ENCODE peak calls at places on chromosomes 3 and 15, in eight cellular contexts. E, M, Y, T, L, D, S and R are unnamed samples. For H3K36me3, the result is how much of the 10 kb centered on the place peaks cover.

GRCh38 chr3:134652409-134652831 is 1.6 kb upstream of the KY start:
- DNase-seq in E (no peak), M (peak), Y (peak), T (no peak), L (peak), D (no peak), S (peak), R (no peak)

GRCh38 chr3:16328124-16328523 is 63.1 kb downstream of the OXNAD1 start:
- DNase-seq in E (no peak), M (no peak), Y (no peak), T (no peak), L (no peak), D (no peak), S (no peak), R (no peak)

GRCh38 chr3:151290673-151291072 is 12.3 kb upstream of the P2RY14 start:
- DNase-seq in E (no peak), M (peak), Y (no peak), T (no peak), L (no peak), D (no peak), S (peak), R (no peak)

GRCh38 chr3:13716540-13717221 is 163.2 kb downstream of the WNT7A start:
- DNase-seq in E (no peak), M (no peak), Y (no peak), T (no peak), L (peak), D (no peak), S (no peak), R (no peak)

GRCh38 chr3:44363591-44363990 is 25.0 kb downstream of the TCAIM start:
- DNase-seq in E (no peak), M (no peak), Y (no peak), T (no peak), L (no peak), D (no peak), S (no peak), R (no peak)

GRCh38 chr15:67095834-67096366 is 30.5 kb downstream of the SMAD3 start:
- DNase-seq in E (no peak), M (no peak), Y (no peak), T (no peak), L (no peak), D (no peak), S (no peak), R (no peak)

GRCh38 chr15:83310521-83311456 is 26.3 kb upstream of the BNC1 start:
- DNase-seq in E (no peak), M (peak), Y (no peak), T (no peak), L (no peak), D (no peak), S (no peak), R (no peak)

GRCh38 chr3:130529816-130530215 is 12.8 kb downstream of the COL6A6 start:
- DNase-seq in E (no peak), M (no peak), Y (no peak), T (no peak), L (no peak), D (no peak), S (no peak), R (no peak)

GRCh38 chr15:77475898-77476297 is 55.2 kb downstream of the HMG20A start:
- DNase-seq in E (no peak), M (no peak), Y (no peak), T (no peak), L (no peak), D (no peak), S (no peak), R (no peak)

GRCh38 chr3:158768361-158768787 is 33.5 kb upstream of the MFSD1 start:
- DNase-seq in E (no peak), M (peak), Y (no peak), T (peak), L (peak), D (peak), S (peak), R (peak)

GRCh38 chr15:56042982-56043980 is 49.9 kb upstream of the NEDD4 start:
- DNase-seq in E (peak), M (no peak), Y (no peak), T (no peak), L (no peak), D (peak), S (no peak), R (no peak)

DNA sequence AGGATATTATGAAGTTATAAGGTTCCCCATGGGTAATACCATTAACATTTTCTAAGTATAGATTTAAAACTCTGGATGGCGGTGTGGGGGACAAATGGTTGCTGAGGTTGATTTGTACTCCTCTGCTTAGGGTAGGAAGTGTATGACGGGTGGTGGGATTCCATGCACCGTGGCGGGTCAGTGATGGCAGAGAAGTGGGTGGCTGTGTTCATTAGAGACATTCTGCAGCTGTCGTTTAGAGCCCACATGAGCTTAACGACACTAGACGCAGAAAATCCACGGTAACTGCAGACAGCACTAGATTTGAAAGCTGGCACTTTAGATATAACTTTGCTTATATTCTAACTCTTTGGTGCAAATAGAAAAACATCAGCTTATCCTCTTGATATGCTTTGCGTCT is 37.5 kb downstream of the SGO1 start:
- DNase-seq in E (no peak), M (no peak), Y (no peak), T (no peak), L (no peak), D (no peak), S (no peak), R (no peak)
- H3K36me3 ChIP-seq in E (under half), M (under half), Y (under half), T (under half), L (under half), D (under half), S (under half), R (under half)

DNA sequence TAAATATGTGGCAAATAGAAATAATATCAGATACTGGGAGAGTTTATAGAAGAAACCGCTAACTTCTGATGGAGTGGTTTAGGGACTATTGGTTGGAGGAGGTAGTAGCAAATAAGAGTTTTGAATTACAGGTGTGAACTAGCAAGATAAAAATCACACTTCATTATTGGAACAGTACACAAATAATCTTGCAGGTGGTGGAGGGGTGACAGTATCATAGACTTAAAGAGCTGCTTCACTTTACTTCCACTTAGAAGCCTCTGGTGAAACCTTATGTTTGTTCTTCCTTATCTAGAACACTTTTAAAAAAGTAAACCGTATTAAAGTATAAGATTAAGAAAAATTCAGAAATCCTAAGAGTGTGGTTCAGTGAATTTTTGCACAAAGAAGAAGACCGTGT is 69.4 kb downstream of the MEF2A start:
- DNase-seq in E (no peak), M (no peak), Y (no peak), T (no peak), L (no peak), D (no peak), S (no peak), R (no peak)
- H3K36me3 ChIP-seq in E (under half), M (under half), Y (under half), T (under half), L (under half), D (under half), S (under half), R (under half)

GRCh38 chr3:47910233-47910632 is 106.0 kb downstream of the MAP4 start:
- DNase-seq in E (no peak), M (no peak), Y (no peak), T (no peak), L (no peak), D (no peak), S (no peak), R (no peak)

GRCh38 chr3:47916696-47917095 is 99.5 kb downstream of the MAP4 start:
- DNase-seq in E (no peak), M (no peak), Y (no peak), T (no peak), L (no peak), D (no peak), S (no peak), R (no peak)

GRCh38 chr3:47912006-47912504 is 104.2 kb downstream of the MAP4 start:
- DNase-seq in E (no peak), M (no peak), Y (no peak), T (no peak), L (no peak), D (no peak), S (peak), R (no peak)

GRCh38 chr3:47910777-47911440 is 105.3 kb downstream of the MAP4 start:
- DNase-seq in E (no peak), M (peak), Y (no peak), T (no peak), L (no peak), D (no peak), S (peak), R (no peak)

GRCh38 chr3:47916201-47916600 is 100.0 kb downstream of the MAP4 start:
- DNase-seq in E (no peak), M (no peak), Y (no peak), T (no peak), L (no peak), D (peak), S (no peak), R (no peak)
- H3K36me3 ChIP-seq in E (under half), M (under half), Y (half or more), T (half or more), L (half or more), D (half or more), S (under half), R (half or more)

GRCh38 chr3:58168498-58168897 is 42.3 kb downstream of the DNASE1L3 start:
- DNase-seq in E (no peak), M (no peak), Y (no peak), T (no peak), L (no peak), D (no peak), S (no peak), R (no peak)

GRCh38 chr3:58164916-58165821 is 45.6 kb downstream of the DNASE1L3 start:
- DNase-seq in E (no peak), M (no peak), Y (peak), T (no peak), L (peak), D (no peak), S (no peak), R (no peak)

GRCh38 chr3:58169371-58169770 is 41.4 kb downstream of the DNASE1L3 start:
- DNase-seq in E (no peak), M (no peak), Y (no peak), T (no peak), L (no peak), D (no peak), S (no peak), R (no peak)

GRCh38 chr3:58170376-58170775 is 40.4 kb downstream of the DNASE1L3 start:
- DNase-seq in E (no peak), M (no peak), Y (no peak), T (no peak), L (no peak), D (no peak), S (no peak), R (no peak)

GRCh38 chr3:58167431-58168351 is 43.1 kb downstream of the DNASE1L3 start:
- DNase-seq in E (peak), M (peak), Y (peak), T (peak), L (peak), D (peak), S (peak), R (no peak)
- H3K36me3 ChIP-seq in E (half or more), M (under half), Y (half or more), T (half or more), L (half or more), D (under half), S (half or more), R (half or more)

GRCh38 chr3:72451840-72452239 is 396.4 kb downstream of the SHQ1 start:
- DNase-seq in E (no peak), M (no peak), Y (no peak), T (no peak), L (no peak), D (no peak), S (no peak), R (no peak)
- H3K36me3 ChIP-seq in E (under half), M (under half), Y (under half), T (under half), L (under half), D (under half), S (under half), R (under half)

DNA sequence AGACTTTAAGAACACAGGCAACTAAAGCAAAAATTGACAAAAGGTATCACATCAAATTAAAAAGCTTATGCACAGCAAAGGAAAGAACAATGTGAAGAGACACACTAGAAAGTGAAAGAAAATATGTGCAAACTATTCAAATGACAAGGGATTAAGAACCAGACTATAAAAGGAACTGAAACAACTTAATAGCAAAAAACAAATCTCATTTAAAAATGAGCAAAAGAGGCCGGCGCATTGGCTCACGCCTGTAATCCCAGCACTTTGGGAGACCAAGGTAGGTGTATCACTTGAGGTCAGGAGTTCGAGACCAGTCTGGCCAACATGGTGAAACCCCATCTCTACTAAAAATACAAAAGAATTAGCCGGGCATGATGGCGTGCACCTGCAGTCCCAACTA is 14.4 kb downstream of the NGLY1 start:
- DNase-seq in E (no peak), M (no peak), Y (no peak), T (no peak), L (no peak), D (no peak), S (no peak), R (no peak)
- H3K36me3 ChIP-seq in E (under half), M (under half), Y (under half), T (under half), L (under half), D (under half), S (under half), R (under half)

GRCh38 chr15:101244889-101245668 is 6.8 kb downstream of the CHSY1 start:
- DNase-seq in E (no peak), M (no peak), Y (no peak), T (no peak), L (no peak), D (no peak), S (no peak), R (no peak)
- H3K36me3 ChIP-seq in E (under half), M (under half), Y (under half), T (under half), L (under half), D (under half), S (under half), R (under half)

DNA sequence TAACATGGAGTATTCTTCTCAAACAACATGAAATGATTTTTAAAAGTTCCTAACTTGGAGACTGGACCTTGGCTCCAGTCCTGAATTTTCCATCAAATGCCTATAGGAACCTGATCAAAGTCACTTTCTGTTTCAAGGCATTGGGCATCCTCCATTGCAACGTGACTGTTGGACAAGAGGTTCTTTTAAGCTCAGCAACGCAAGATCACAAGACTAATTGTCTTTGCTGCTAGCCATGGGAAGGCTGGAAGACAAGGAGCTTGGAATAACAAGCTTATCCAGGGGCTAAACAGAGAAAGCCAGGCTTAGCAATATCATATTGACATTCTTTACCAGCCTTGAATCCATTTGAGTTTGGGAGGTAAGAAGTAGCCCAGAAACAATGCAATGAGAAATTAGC is 48.3 kb downstream of the SST start:
- DNase-seq in E (no peak), M (no peak), Y (no peak), T (no peak), L (no peak), D (no peak), S (no peak), R (no peak)
- H3K36me3 ChIP-seq in E (under half), M (under half), Y (under half), T (under half), L (under half), D (under half), S (under half), R (under half)

GRCh38 chr3:52625041-52625440 is 60.7 kb downstream of the PBRM1 start:
- DNase-seq in E (no peak), M (no peak), Y (no peak), T (no peak), L (no peak), D (no peak), S (no peak), R (no peak)
- H3K36me3 ChIP-seq in E (under half), M (under half), Y (half or more), T (half or more), L (half or more), D (under half), S (under half), R (under half)